ENCODE peak calls at places on chromosomes 4 and X, in five cellular contexts. T is ovary, G is tibial artery, Q is RKO, E is GDM1. D is an unnamed sample.

GRCh38 chrX:54721424-54721823 is 76.6 kb downstream of the ITIH6 start:
- DNase-seq in T (no peak), G (no peak), Q (peak), E (no peak), D (no peak)

GRCh38 chr4:83231620-83232056 is 53.0 kb downstream of the COQ2 start:
- DNase-seq in T (no peak), G (no peak), Q (no peak), E (no peak), D (no peak)

GRCh38 chr4:610411-611261 is 14.7 kb upstream of the PDE6B start:
- DNase-seq in T (no peak), G (no peak), Q (peak), E (no peak), D (no peak)

GRCh38 chr4:73599182-73599581 is 21.1 kb downstream of the RASSF6 start:
- DNase-seq in T (peak), G (no peak), Q (peak), E (no peak), D (no peak)

GRCh38 chrX:51837451-51837850 is 56.0 kb upstream of the MAGED1 start:
- DNase-seq in T (no peak), G (no peak), Q (no peak), E (no peak), D (no peak)

GRCh38 chr4:65805936-65806335 is 135.6 kb upstream of the EPHA5 start:
- DNase-seq in T (no peak), G (no peak), Q (no peak), E (no peak), D (no peak)

GRCh38 chr4:147793569-147793968 is 61.7 kb downstream of the ARHGAP10 start:
- DNase-seq in T (no peak), G (no peak), Q (no peak), E (no peak), D (no peak)

GRCh38 chr4:14054391-14054790 is 426.9 kb upstream of the BOD1L1 start:
- DNase-seq in T (no peak), G (no peak), Q (no peak), E (no peak), D (no peak)

GRCh38 chr4:182219400-182219799 is 23.8 kb upstream of the TENM3 start:
- DNase-seq in T (no peak), G (no peak), Q (peak), E (no peak), D (no peak)

GRCh38 chrX:9895225-9895912 is 71.8 kb upstream of the CLDN34 start:
- DNase-seq in T (no peak), G (no peak), Q (no peak), E (no peak), D (no peak)

GRCh38 chr4:88333741-88334405 is 44.8 kb upstream of the HERC6 start:
- DNase-seq in T (no peak), G (no peak), Q (no peak), E (no peak), D (no peak)

GRCh38 chrX:109859673-109860072 is 126.6 kb upstream of the ACSL4 start:
- DNase-seq in T (no peak), G (no peak), Q (no peak), E (no peak), D (no peak)

GRCh38 chrX:29348288-29348687 is 761.0 kb downstream of the IL1RAPL1 start:
- DNase-seq in T (no peak), G (no peak), Q (no peak), E (no peak), D (no peak)